ENCODE peak calls at places on chromosomes 5 and 9, in four cellular contexts. R, I, X and E are unnamed samples.

GRCh38 chr5:54186912-54187445 is 123.4 kb downstream of the ARL15 start:
- DNase-seq in R (no peak), X (no peak), I (no peak), E (no peak)

GRCh38 chr5:32475338-32476097 is 31.0 kb upstream of the ZFR start:
- DNase-seq in I (no peak), R (no peak), X (no peak), E (no peak)

GRCh38 chr9:71909887-71910601 is 949 bp downstream of the ABHD17B start:
- DNase-seq in R (peak; percentile 58), I (peak; percentile 16), X (peak; percentile 54), E (peak; percentile 44)

GRCh38 chr5:118596255-118596654 is 392.1 kb downstream of the DTWD2 start:
- DNase-seq in R (no peak), X (no peak), I (no peak), E (no peak)

GRCh38 chr5:167573274-167574127 is 717.9 kb upstream of the WWC1 start:
- DNase-seq in I (no peak), R (peak; percentile 38), X (no peak), E (no peak)

GRCh38 chr5:109863752-109864151 is 174.0 kb downstream of the MAN2A1 start:
- DNase-seq in I (peak; percentile 27), X (no peak), R (no peak), E (no peak)

GRCh38 chr9:15308511-15308910 is 1.5 kb upstream of the TTC39B start:
- DNase-seq in X (no peak), R (no peak), I (peak; percentile 32), E (no peak)

GRCh38 chr5:14120176-14120575 is 23.0 kb upstream of the TRIO start:
- DNase-seq in X (no peak), I (no peak), R (no peak), E (no peak)

GRCh38 chr5:170632266-170632984 is 128.6 kb downstream of the KCNIP1 start:
- DNase-seq in R (no peak), X (no peak), I (no peak), E (no peak)

GRCh38 chr5:37882636-37883035 is 42.8 kb upstream of the GDNF start:
- DNase-seq in I (no peak), X (no peak), R (no peak), E (no peak)

GRCh38 chr9:130368631-130369103 is 76.1 kb upstream of the ASS1 start:
- DNase-seq in X (peak; percentile 8), I (no peak), R (no peak), E (peak; percentile 10)

GRCh38 chr5:169149317-169149716 is 151.6 kb downstream of the SLIT3 start:
- DNase-seq in R (no peak), X (no peak), I (peak; percentile 17), E (no peak)
- TF ChIP-seq CTCF in R (no peak), X (peak; percentile 51), I (peak; percentile 64), E (no peak)

GRCh38 chr9:37678789-37679273 is 28.1 kb downstream of the FRMPD1 start:
- DNase-seq in I (no peak), X (no peak), R (no peak), E (peak; percentile 29)
- TF ChIP-seq CTCF in I (no peak), X (no peak), R (no peak), E (no peak)

GRCh38 chr9:133715866-133716563 is 22.1 kb downstream of the SARDH start:
- DNase-seq in X (peak; percentile 75), R (no peak), I (no peak), E (no peak)
- TF ChIP-seq CTCF in X (peak; percentile 94), R (no peak), I (peak; percentile 51), E (peak; percentile 16)

GRCh38 chr5:9058161-9058560 is 487.7 kb downstream of the SEMA5A start:
- DNase-seq in I (no peak), X (no peak), R (no peak), E (no peak)

GRCh38 chr5:9054322-9054721 is 491.6 kb downstream of the SEMA5A start:
- DNase-seq in X (no peak), R (no peak), I (no peak), E (peak; percentile 8)

GRCh38 chr5:9054821-9055589 is 490.9 kb downstream of the SEMA5A start:
- DNase-seq in I (peak; percentile 22), R (no peak), X (no peak), E (no peak)

GRCh38 chr5:9057406-9058000 is 488.4 kb downstream of the SEMA5A start:
- DNase-seq in R (no peak), I (no peak), X (no peak), E (no peak)

GRCh38 chr5:9056046-9056445 is 489.8 kb downstream of the SEMA5A start:
- DNase-seq in I (no peak), X (no peak), R (no peak), E (no peak)
- TF ChIP-seq CTCF in I (no peak), X (no peak), R (no peak), E (no peak)

GRCh38 chr5:36060516-36060885 is 6.2 kb downstream of the UGT3A2 start:
- DNase-seq in R (no peak), I (peak; percentile 55), X (peak; percentile 30), E (peak; percentile 44)
- TF ChIP-seq CTCF in R (no peak), I (peak; percentile 71), X (peak; percentile 68), E (peak; percentile 21)